ENCODE peak calls at places on chromosomes 7 and 10, in nine cellular contexts. P, R, S, M, G, U, N, Z and H are unnamed samples.

GRCh38 chr10:113957013-113957412 is 86.7 kb upstream of the ADRB1 start:
- DNase-seq in P (peak), R (peak), S (no peak), M (no peak), G (peak), U (no peak), N (no peak), Z (peak), H (no peak)

GRCh38 chr10:86163522-86164215 is 202.9 kb downstream of the GRID1 start:
- DNase-seq in P (no peak), R (no peak), S (no peak), M (no peak), G (no peak), U (no peak), N (no peak), Z (no peak), H (no peak)

GRCh38 chr10:49269523-49269922 is 29.4 kb upstream of the C10orf71 start:
- DNase-seq in P (no peak), R (no peak), S (no peak), M (no peak), G (no peak), U (no peak), N (no peak), Z (no peak), H (no peak)

GRCh38 chr7:155257482-155258232 is 40.0 kb upstream of the INSIG1 start:
- DNase-seq in P (no peak), R (peak), S (no peak), M (no peak), G (peak), U (no peak), N (peak), Z (peak), H (no peak)

GRCh38 chr10:68327889-68328786 is 3.7 kb upstream of the HNRNPH3 start:
- DNase-seq in P (peak), R (peak), S (no peak), M (peak), G (peak), U (peak), N (no peak), Z (peak), H (no peak)

GRCh38 chr7:10981317-10981716 is 7.6 kb downstream of the PHF14 start:
- DNase-seq in P (no peak), R (no peak), S (no peak), M (no peak), G (no peak), U (no peak), N (no peak), Z (no peak), H (no peak)

GRCh38 chr7:2480071-2480410 is 3.8 kb upstream of the GRIFIN start:
- DNase-seq in P (no peak), R (no peak), S (no peak), M (no peak), G (no peak), U (no peak), N (no peak), Z (no peak), H (no peak)

GRCh38 chr10:127278001-127278400 is 81.6 kb upstream of the INSYN2A start:
- DNase-seq in P (peak), R (no peak), S (no peak), M (no peak), G (peak), U (no peak), N (no peak), Z (peak), H (no peak)

GRCh38 chr10:100684688-100685235 is 60.6 kb upstream of the PAX2 start:
- DNase-seq in P (no peak), R (no peak), S (no peak), M (no peak), G (no peak), U (no peak), N (no peak), Z (no peak), H (no peak)

GRCh38 chr10:102504179-102504975 is 605 bp downstream of the SUFU start:
- DNase-seq in P (no peak), R (peak), S (peak), M (no peak), G (no peak), U (no peak), N (peak), Z (peak), H (no peak)

GRCh38 chr10:18886102-18886501 is 162.5 kb upstream of the MALRD1 start:
- DNase-seq in P (no peak), R (peak), S (no peak), M (no peak), G (no peak), U (no peak), N (no peak), Z (peak), H (no peak)

GRCh38 chr7:1939434-1940401 is 269.6 kb downstream of the ELFN1 start:
- DNase-seq in P (no peak), R (peak), S (no peak), M (no peak), G (no peak), U (no peak), N (peak), Z (no peak), H (no peak)

GRCh38 chr10:101031796-101032636 is 982 bp downstream of the SFXN3 start:
- DNase-seq in P (no peak), R (peak), S (peak), M (peak), G (peak), U (no peak), N (peak), Z (peak), H (peak)

GRCh38 chr7:86643478-86644281 is at the start of gene GRM3:
- DNase-seq in P (no peak), R (no peak), S (no peak), M (no peak), G (no peak), U (no peak), N (peak), Z (peak), H (peak)